ENCODE peak calls at places on chromosomes 12 and 14, in eight cellular contexts. R is NCI-H345, I is gastrocnemius medialis, M is GM23338, D is OCI-LY7, Z is mesothelial cell of epicardium, Y is left cardiac atrium, Q is DMS53. N is an unnamed sample.

GRCh38 chr14:101665478-101666078 is 95.9 kb upstream of the PPP2R5C start:
- DNase-seq in R (peak; percentile 32), I (no peak), M (peak; percentile 71), D (peak; percentile 69), Z (peak; percentile 57), Y (no peak), Q (peak; percentile 36), N (peak; percentile 35)

GRCh38 chr14:52442602-52443001 is 109.7 kb downstream of the TXNDC16 start:
- DNase-seq in R (no peak), I (no peak), M (no peak), D (no peak), Z (no peak), Y (no peak), Q (no peak), N (no peak)

GRCh38 chr14:59511916-59512530 is 27.7 kb downstream of the JKAMP start:
- DNase-seq in R (peak; percentile 28), I (no peak), M (peak; percentile 78), D (peak; percentile 29), Z (no peak), Y (no peak), Q (peak; percentile 73), N (no peak)

GRCh38 chr14:73259837-73260236 is 22.5 kb downstream of the PAPLN start:
- DNase-seq in R (no peak), I (no peak), M (no peak), D (no peak), Z (no peak), Y (no peak), Q (no peak), N (no peak)

GRCh38 chr12:91423336-91424050 is 240.9 kb upstream of the DCN start:
- DNase-seq in R (no peak), I (no peak), M (peak; percentile 30), D (no peak), Z (no peak), Y (no peak), Q (no peak), N (no peak)

GRCh38 chr14:29222671-29223268 is 456.2 kb downstream of the FOXG1 start:
- DNase-seq in R (peak; percentile 73), I (no peak), M (peak; percentile 51), D (no peak), Z (no peak), Y (no peak), Q (peak; percentile 68), N (peak; percentile 80)

GRCh38 chr14:31969371-31969770 is 107.7 kb upstream of the ARHGAP5 start:
- DNase-seq in R (no peak), I (no peak), M (no peak), D (no peak), Z (no peak), Y (no peak), Q (no peak), N (no peak)

GRCh38 chr12:96743606-96744005 is 163.5 kb upstream of the NEDD1 start:
- DNase-seq in R (no peak), I (no peak), M (peak; percentile 9), D (no peak), Z (no peak), Y (no peak), Q (no peak), N (peak; percentile 54)

GRCh38 chr12:45966486-45966885 is 23.9 kb downstream of the SCAF11 start:
- DNase-seq in R (no peak), I (no peak), M (peak; percentile 18), D (no peak), Z (no peak), Y (no peak), Q (no peak), N (peak; percentile 82)

GRCh38 chr14:75985618-75986438 is at the start of gene IFT43:
- DNase-seq in R (peak; percentile 83), I (peak; percentile 79), M (peak; percentile 90), D (peak; percentile 76), Z (peak; percentile 86), Y (peak; percentile 97), Q (peak; percentile 70), N (peak; percentile 76)

GRCh38 chr12:64701283-64701682 is 57.9 kb downstream of the GNS start:
- DNase-seq in R (no peak), I (no peak), M (no peak), D (peak; percentile 11), Z (no peak), Y (no peak), Q (no peak), N (no peak)

GRCh38 chr12:42468853-42469252 is 120.7 kb downstream of the PRICKLE1 start:
- DNase-seq in R (no peak), I (no peak), M (no peak), D (peak; percentile 22), Z (no peak), Y (no peak), Q (no peak), N (no peak)

GRCh38 chr14:22375321-22375930 is 213.6 kb downstream of the DAD1 start:
- DNase-seq in R (peak; percentile 11), I (no peak), M (peak; percentile 77), D (peak; percentile 81), Z (no peak), Y (no peak), Q (peak; percentile 82), N (peak; percentile 73)